ENCODE peak calls at places on chromosome 11, in five cellular contexts. One of them, this sample, is unnamed.

GRCh38 chr11:4464216-4465159 is 15.4 kb downstream of the OR52K2 start:
- DNase-seq in GM18507: no peak
- DNase-seq in HFFc6: no peak
- DNase-seq in Calu3: no peak
- DNase-seq in left ventricle myocardium inferior: no peak
- DNase-seq in this sample: no peak

GRCh38 chr11:132231656-132232173 is 861.3 kb downstream of the NTM start:
- DNase-seq in GM18507: no peak
- DNase-seq in HFFc6: no peak
- DNase-seq in Calu3: no peak
- DNase-seq in left ventricle myocardium inferior: no peak
- DNase-seq in this sample: no peak

GRCh38 chr11:59429924-59430516 is 3.8 kb upstream of the OR5A2 start:
- DNase-seq in GM18507: peak
- DNase-seq in HFFc6: peak
- DNase-seq in Calu3: peak
- DNase-seq in left ventricle myocardium inferior: no peak
- DNase-seq in this sample: no peak

GRCh38 chr11:72617080-72617744 is 57.0 kb downstream of the PDE2A start:
- DNase-seq in GM18507: no peak
- DNase-seq in HFFc6: peak
- DNase-seq in Calu3: no peak
- DNase-seq in left ventricle myocardium inferior: no peak
- DNase-seq in this sample: no peak

GRCh38 chr11:116776522-116776984 is 3.8 kb upstream of the BUD13 start:
- DNase-seq in GM18507: no peak
- DNase-seq in HFFc6: no peak
- DNase-seq in Calu3: no peak
- DNase-seq in left ventricle myocardium inferior: no peak
- DNase-seq in this sample: no peak

GRCh38 chr11:62108971-62109391 is 14.8 kb upstream of the INCENP start:
- DNase-seq in GM18507: no peak
- DNase-seq in HFFc6: peak
- DNase-seq in Calu3: no peak
- DNase-seq in left ventricle myocardium inferior: no peak
- DNase-seq in this sample: no peak

GRCh38 chr11:74694536-74694935 is 36.7 kb downstream of the CHRDL2 start:
- DNase-seq in GM18507: no peak
- DNase-seq in HFFc6: no peak
- DNase-seq in Calu3: no peak
- DNase-seq in left ventricle myocardium inferior: no peak
- DNase-seq in this sample: no peak

GRCh38 chr11:61756452-61757212 is 4.2 kb downstream of the MYRF start:
- DNase-seq in GM18507: peak
- DNase-seq in HFFc6: no peak
- DNase-seq in Calu3: peak
- DNase-seq in left ventricle myocardium inferior: no peak
- DNase-seq in this sample: no peak

GRCh38 chr11:63520606-63521170 is 14.8 kb downstream of the LGALS12 start:
- DNase-seq in GM18507: no peak
- DNase-seq in HFFc6: no peak
- DNase-seq in Calu3: no peak
- DNase-seq in left ventricle myocardium inferior: no peak
- DNase-seq in this sample: no peak

GRCh38 chr11:123519055-123519796 is 89.2 kb downstream of the GRAMD1B start:
- DNase-seq in GM18507: no peak
- DNase-seq in HFFc6: peak
- DNase-seq in Calu3: no peak
- DNase-seq in left ventricle myocardium inferior: no peak
- DNase-seq in this sample: no peak